ENCODE peak calls at places on chromosomes 7 and 10, in nine cellular contexts. H, O, T, P, U, J, B, X and F are unnamed samples.

GRCh38 chr7:139909379-139910050 is 80.5 kb downstream of the TBXAS1 start:
- DNase-seq in P (no peak), U (no peak), B (no peak), H (no peak), J (no peak), O (peak; percentile 77), X (no peak), T (no peak), F (no peak)

GRCh38 chr7:136086712-136087111 is 109.6 kb upstream of the MTPN start:
- DNase-seq in X (peak; percentile 67), J (peak; percentile 66), O (peak; percentile 85), U (peak; percentile 71), T (no peak), H (peak; percentile 71), P (peak; percentile 48), B (no peak), F (no peak)

GRCh38 chr10:88537337-88537736 is 45.8 kb downstream of the RNLS start:
- DNase-seq in T (no peak), P (no peak), X (no peak), B (no peak), H (no peak), O (peak; percentile 11), J (no peak), U (no peak), F (no peak)

GRCh38 chr10:98309366-98310355 is 41.7 kb upstream of the LOXL4 start:
- DNase-seq in J (peak; percentile 60), P (no peak), B (no peak), T (peak; percentile 91), U (peak; percentile 82), X (peak; percentile 67), O (peak; percentile 87), H (peak; percentile 83), F (peak; percentile 89)

GRCh38 chr7:132390705-132391104 is 185.6 kb downstream of the PLXNA4 start:
- DNase-seq in H (no peak), O (peak; percentile 12), X (no peak), U (no peak), B (no peak), P (no peak), T (no peak), J (no peak), F (no peak)

GRCh38 chr7:7820409-7820808 is 102.0 kb upstream of the RPA3 start:
- DNase-seq in O (no peak), P (no peak), B (no peak), H (no peak), U (peak; percentile 31), T (no peak), J (no peak), X (no peak), F (no peak)

GRCh38 chr10:109978481-109978880 is 29.3 kb upstream of the ADD3 start:
- DNase-seq in U (peak; percentile 41), P (peak; percentile 57), B (peak; percentile 43), O (peak; percentile 57), J (peak; percentile 41), T (no peak), H (peak; percentile 45), X (peak; percentile 74), F (peak; percentile 48)

GRCh38 chr7:73830872-73831655 is at the start of gene CLDN4:
- DNase-seq in J (peak; percentile 49), B (no peak), O (no peak), X (no peak), U (peak; percentile 74), P (no peak), T (peak; percentile 95), H (no peak), F (peak; percentile 50)

GRCh38 chr10:69571618-69572158 is 1.5 kb downstream of the NEUROG3 start:
- DNase-seq in P (no peak), B (no peak), O (no peak), H (no peak), U (peak; percentile 60), J (no peak), X (no peak), T (no peak), F (no peak)

GRCh38 chr7:155935005-155935557 is 122.8 kb upstream of the SHH start:
- DNase-seq in O (no peak), T (no peak), U (no peak), P (no peak), X (no peak), H (no peak), B (no peak), J (no peak), F (no peak)

GRCh38 chr7:27165655-27166474 is 528 bp upstream of the HOXA9 start:
- DNase-seq in P (no peak), H (no peak), J (no peak), B (no peak), O (no peak), U (no peak), X (no peak), T (peak; percentile 79), F (no peak)

GRCh38 chr10:72206511-72207229 is 9.1 kb upstream of the ANAPC16 start:
- DNase-seq in P (no peak), H (no peak), B (no peak), U (no peak), O (no peak), T (no peak), J (no peak), X (no peak), F (no peak)

GRCh38 chr7:3866279-3866678 is 565.2 kb downstream of the SDK1 start:
- DNase-seq in P (no peak), U (no peak), X (no peak), B (no peak), O (no peak), T (no peak), H (no peak), J (no peak), F (no peak)

DNA sequence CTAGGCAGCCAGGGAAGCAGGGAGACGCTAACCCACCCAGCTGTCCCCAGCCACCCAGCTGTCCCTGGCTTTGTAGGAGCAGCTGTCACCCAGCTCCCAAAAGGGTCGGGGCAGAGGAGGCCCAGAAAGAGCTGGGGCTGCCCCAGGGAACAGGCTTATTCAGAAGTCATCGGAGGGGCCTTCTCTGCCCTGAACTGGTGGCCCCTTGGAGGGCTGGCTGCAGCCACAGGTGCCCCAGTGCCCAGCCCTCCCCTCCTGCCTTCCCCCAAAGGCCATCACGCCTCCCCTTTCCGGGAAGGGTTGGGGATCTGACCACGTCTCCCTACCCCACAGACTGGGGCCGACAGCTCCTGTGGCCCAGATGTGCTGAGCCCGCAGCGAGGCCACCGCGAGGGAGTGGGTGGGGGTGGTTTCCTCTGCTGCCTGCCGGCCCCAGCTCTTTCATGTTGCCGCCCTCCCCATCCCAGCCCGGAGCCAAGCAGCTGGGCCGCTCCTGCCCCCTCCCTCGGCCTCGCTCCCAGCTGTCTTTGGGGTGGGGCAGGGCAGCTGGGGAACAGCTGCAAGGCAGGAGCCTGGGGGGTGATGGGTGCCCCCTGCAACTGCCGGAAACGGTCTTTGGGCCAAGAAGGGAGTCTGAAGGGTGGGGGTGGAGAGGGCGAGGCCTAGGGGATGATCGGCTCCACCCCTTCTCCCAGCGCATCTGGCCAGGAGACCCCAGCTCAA is 16.8 kb downstream of the TRIM8 start:
- DNase-seq in B (peak; percentile 46), O (peak; percentile 73), H (no peak), P (no peak), J (no peak), T (no peak), U (peak; percentile 50), X (peak; percentile 66), F (peak; percentile 53)
- H3K27ac ChIP-seq in B (peak overlapping the region; percentile 33), O (no peak overlapping the region), H (peak overlapping the region; percentile 38), P (no peak overlapping the region), J (no peak overlapping the region), T (no peak overlapping the region), U (no peak overlapping the region), X (no peak overlapping the region), F (no peak overlapping the region)

GRCh38 chr10:104993085-104993484 is 352.0 kb downstream of the SORCS3 start:
- DNase-seq in P (no peak), X (no peak), H (no peak), J (no peak), B (no peak), T (no peak), O (no peak), U (peak; percentile 5), F (no peak)
- H3K4me3 ChIP-seq in P (no peak overlapping the region), X (no peak overlapping the region), H (no peak overlapping the region), J (no peak overlapping the region), B (no peak overlapping the region), T (no peak overlapping the region), O (no peak overlapping the region), U (no peak overlapping the region), F (no peak overlapping the region)

GRCh38 chr7:2109936-2110585 is 122.7 kb downstream of the MAD1L1 start:
- DNase-seq in O (peak; percentile 96), H (no peak), B (no peak), J (no peak), U (no peak), X (peak; percentile 84), T (peak; percentile 69), P (no peak), F (peak; percentile 86)

GRCh38 chr7:2106920-2107319 is 125.8 kb downstream of the MAD1L1 start:
- DNase-seq in P (no peak), U (peak; percentile 44), O (peak; percentile 67), X (no peak), B (no peak), H (no peak), J (no peak), T (no peak), F (no peak)

GRCh38 chr7:2107386-2108085 is 125.2 kb downstream of the MAD1L1 start:
- DNase-seq in T (no peak), X (no peak), H (no peak), O (no peak), P (no peak), B (no peak), J (no peak), U (no peak), F (no peak)

GRCh38 chr7:2109251-2109935 is 123.4 kb downstream of the MAD1L1 start:
- DNase-seq in T (peak; percentile 41), O (peak; percentile 40), B (no peak), P (no peak), X (no peak), H (no peak), J (no peak), U (no peak), F (no peak)

DNA sequence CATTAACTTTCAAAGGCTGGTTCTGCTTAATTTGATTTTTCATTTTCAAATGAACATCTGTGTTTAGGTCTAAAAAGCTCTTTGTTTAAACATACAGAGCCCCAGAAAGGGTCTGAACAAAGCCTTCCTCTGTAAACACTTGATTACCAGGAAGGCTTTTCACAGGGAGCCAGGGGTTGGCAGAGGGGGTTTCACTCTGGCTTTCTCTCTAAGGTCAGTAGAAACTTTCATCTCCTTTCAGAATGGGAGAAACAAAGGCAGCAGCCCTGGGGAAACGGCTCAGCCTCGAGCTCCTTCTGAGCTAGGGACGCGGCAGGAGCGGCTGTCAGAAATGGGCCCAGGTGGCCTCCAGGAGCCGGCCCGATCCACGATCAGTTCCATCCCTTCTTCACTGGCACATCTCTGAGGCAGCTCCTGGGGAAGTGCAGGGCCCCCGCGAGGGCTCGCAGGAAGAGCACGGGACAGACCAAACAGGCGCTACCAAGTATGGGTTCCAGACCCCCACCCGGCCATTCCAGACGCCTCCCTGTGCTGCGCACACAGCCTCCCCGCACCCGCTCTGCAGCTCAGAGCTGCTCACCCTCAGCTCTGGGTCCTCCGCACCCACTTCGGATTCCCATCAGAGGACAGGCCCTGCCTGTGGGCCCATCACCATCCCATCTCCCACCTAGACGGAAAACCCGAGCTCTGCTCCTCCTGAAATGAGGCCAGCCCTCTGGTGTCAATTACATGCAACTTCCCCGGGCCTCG is 124.1 kb downstream of the MAD1L1 start:
- DNase-seq in H (no peak), U (peak; percentile 83), J (peak; percentile 57), X (no peak), B (no peak), P (no peak), O (peak; percentile 32), T (peak; percentile 72), F (no peak)
- H3K27ac ChIP-seq in H (no peak overlapping the region), U (peak overlapping the region; percentile 86), J (peak overlapping the region; percentile 85), X (no peak overlapping the region), B (no peak overlapping the region), P (no peak overlapping the region), O (peak overlapping the region; percentile 42), T (no peak overlapping the region), F (peak overlapping the region; percentile 90)

GRCh38 chr7:150371131-150371995 is 2.7 kb downstream of the REPIN1 start:
- DNase-seq in J (no peak), X (no peak), H (no peak), O (no peak), B (no peak), P (no peak), T (no peak), U (no peak), F (no peak)
- H3K4me3 ChIP-seq in J (no peak overlapping the region), X (no peak overlapping the region), H (no peak overlapping the region), O (no peak overlapping the region), B (no peak overlapping the region), P (no peak overlapping the region), T (no peak overlapping the region), U (no peak overlapping the region), F (no peak overlapping the region)